ENCODE peak calls at places on chromosome 5, in eight cellular contexts. E is AG04450, W is fibroblast of lung, Z is endothelial cell, A is hippocampal formation, C is brain microvascular endothelial cell, P is colonic mucosa, D is Calu3. Q is an unnamed sample.

GRCh38 chr5:143892908-143893307 is 80.9 kb downstream of the HMHB1 start:
- DNase-seq in E (no peak), C (no peak), Z (no peak), A (no peak), D (no peak), W (no peak), P (no peak), Q (no peak)

GRCh38 chr5:80255425-80255751 is 460 bp downstream of the SERINC5 start:
- DNase-seq in E (no peak), D (peak), Z (peak), A (peak), P (peak), C (peak), W (peak), Q (peak)

GRCh38 chr5:88377705-88378656 is 109.3 kb upstream of the TMEM161B start:
- DNase-seq in P (no peak), D (no peak), C (no peak), Z (no peak), A (no peak), E (no peak), W (no peak), Q (no peak)

GRCh38 chr5:56514246-56514645 is 281.1 kb upstream of the ANKRD55 start:
- DNase-seq in E (no peak), Z (no peak), A (no peak), P (no peak), C (no peak), W (no peak), D (no peak), Q (no peak)

GRCh38 chr5:59450245-59450644 is 443.3 kb downstream of the PDE4D start:
- DNase-seq in Z (no peak), P (no peak), W (no peak), A (no peak), D (peak), C (no peak), E (no peak), Q (no peak)

GRCh38 chr5:110639307-110639902 is 87.1 kb downstream of the TMEM232 start:
- DNase-seq in Z (no peak), D (no peak), A (no peak), W (peak), P (no peak), C (no peak), E (no peak), Q (no peak)

GRCh38 chr5:109426075-109426474 is 16.3 kb upstream of the PJA2 start:
- DNase-seq in P (no peak), W (no peak), A (no peak), E (no peak), D (no peak), C (no peak), Z (no peak), Q (no peak)

GRCh38 chr5:1876708-1877433 is 5.9 kb downstream of the IRX4 start:
- DNase-seq in E (no peak), D (no peak), C (no peak), A (no peak), P (no peak), W (no peak), Z (no peak), Q (no peak)

GRCh38 chr5:76641514-76642120 is 18.4 kb upstream of the F2RL2 start:
- DNase-seq in P (peak), A (peak), D (peak), Z (peak), E (peak), C (peak), W (peak), Q (no peak)

GRCh38 chr5:169971780-169972179 is 8.5 kb downstream of the INSYN2B start:
- DNase-seq in E (no peak), C (no peak), D (no peak), A (no peak), Z (no peak), P (no peak), W (peak), Q (no peak)

GRCh38 chr5:111411321-111411720 is 101.0 kb downstream of the STARD4 start:
- DNase-seq in A (no peak), W (no peak), Z (no peak), P (no peak), E (no peak), C (no peak), D (no peak), Q (no peak)

GRCh38 chr5:73365301-73365853 is 83.2 kb downstream of the FOXD1 start:
- DNase-seq in E (peak), Z (no peak), P (no peak), W (peak), D (peak), A (no peak), C (peak), Q (no peak)

GRCh38 chr5:150109921-150110320 is 23.6 kb upstream of the CSF1R start:
- DNase-seq in P (no peak), A (no peak), D (no peak), W (no peak), C (no peak), Z (no peak), E (no peak), Q (no peak)

GRCh38 chr5:100505984-100506670 is 29.0 kb upstream of the FAM174A start:
- DNase-seq in W (peak), P (no peak), D (no peak), Z (no peak), E (peak), A (no peak), C (peak), Q (no peak)

GRCh38 chr5:151805414-151806225 is 33.9 kb downstream of the G3BP1 start:
- DNase-seq in C (no peak), Z (no peak), A (no peak), P (no peak), D (no peak), W (peak), E (no peak), Q (no peak)

GRCh38 chr5:140595538-140595937 is 30.9 kb downstream of the SLC35A4 start:
- DNase-seq in Z (no peak), A (peak), D (peak), W (no peak), P (peak), E (no peak), C (no peak), Q (peak)

GRCh38 chr5:163889369-163889768 is 383.9 kb downstream of the MAT2B start:
- DNase-seq in Z (no peak), W (peak), C (no peak), D (no peak), E (peak), P (no peak), A (no peak), Q (no peak)

GRCh38 chr5:1312993-1313833 is 18.3 kb upstream of the TERT start:
- DNase-seq in W (no peak), A (no peak), D (no peak), C (no peak), E (no peak), P (no peak), Z (peak), Q (peak)

GRCh38 chr5:72459089-72459661 is 48.0 kb downstream of the ZNF366 start:
- DNase-seq in D (no peak), C (no peak), E (no peak), A (no peak), W (no peak), Z (no peak), P (no peak), Q (no peak)

GRCh38 chr5:40436535-40437237 is 243.0 kb upstream of the PTGER4 start:
- DNase-seq in A (no peak), C (no peak), P (no peak), D (no peak), Z (no peak), W (no peak), E (no peak), Q (no peak)

GRCh38 chr5:74576941-74577456 is 63.5 kb downstream of the ENC1 start:
- DNase-seq in P (peak), Z (no peak), A (no peak), E (no peak), C (peak), D (no peak), W (peak), Q (no peak)

GRCh38 chr5:93611900-93612898 is 29.2 kb downstream of the NR2F1 start:
- DNase-seq in P (no peak), W (peak), E (no peak), Z (no peak), C (no peak), D (peak), A (peak), Q (no peak)

GRCh38 chr5:144189800-144190429 is 19.2 kb downstream of the KCTD16 start:
- DNase-seq in C (peak), W (peak), E (no peak), A (no peak), D (peak), P (peak), Z (no peak), Q (peak)

GRCh38 chr5:31232273-31232888 is 38.9 kb downstream of the CDH6 start:
- DNase-seq in Z (peak), P (peak), D (peak), W (peak), C (peak), A (no peak), E (peak), Q (no peak)

GRCh38 chr5:172886974-172887491 is 53.0 kb downstream of the ERGIC1 start:
- DNase-seq in Z (no peak), P (no peak), W (peak), E (peak), C (peak), D (no peak), A (no peak), Q (peak)

GRCh38 chr5:58080573-58080972 is 379.3 kb downstream of the PLK2 start:
- DNase-seq in W (peak), D (peak), A (no peak), E (no peak), C (peak), Z (no peak), P (no peak), Q (no peak)

GRCh38 chr5:170484459-170484831 is 19.4 kb upstream of the KCNIP1 start:
- DNase-seq in W (no peak), D (no peak), Z (no peak), E (no peak), A (no peak), P (no peak), C (no peak), Q (no peak)

Q was measured in aorta.